ENCODE peak calls at places on chromosomes 7 and 10, in four cellular contexts. One of them, this sample, is unnamed.

GRCh38 chr7:81470084-81470723 is 299.6 kb downstream of the HGF start:
- DNase-seq in heart left ventricle: peak; percentile 76
- DNase-seq in MM.1S: peak; percentile 51
- DNase-seq in NCI-H2029: peak; percentile 34
- DNase-seq in this sample: peak; percentile 62

GRCh38 chr10:52706347-52707070 is 66.1 kb downstream of the MBL2 start:
- DNase-seq in MM.1S: no peak
- DNase-seq in heart left ventricle: no peak
- DNase-seq in NCI-H2029: no peak
- DNase-seq in this sample: no peak

GRCh38 chr10:7956508-7956907 is 98.0 kb upstream of the GATA3 start:
- DNase-seq in NCI-H2029: no peak
- DNase-seq in heart left ventricle: no peak
- DNase-seq in MM.1S: peak; percentile 53
- DNase-seq in this sample: no peak

GRCh38 chr7:98878365-98879197 is at the start of gene TRRAP:
- DNase-seq in NCI-H2029: peak; percentile 23
- DNase-seq in MM.1S: peak; percentile 66
- DNase-seq in heart left ventricle: peak; percentile 89
- DNase-seq in this sample: peak; percentile 75

GRCh38 chr10:119533473-119533872 is 9.0 kb downstream of the RGS10 start:
- DNase-seq in heart left ventricle: no peak
- DNase-seq in MM.1S: no peak
- DNase-seq in NCI-H2029: no peak
- DNase-seq in this sample: no peak

GRCh38 chr10:18606051-18606730 is 45.2 kb downstream of the NSUN6 start:
- DNase-seq in MM.1S: no peak
- DNase-seq in NCI-H2029: no peak
- DNase-seq in heart left ventricle: no peak
- DNase-seq in this sample: no peak

GRCh38 chr10:24811906-24812305 is 88.2 kb upstream of the ARHGAP21 start:
- DNase-seq in MM.1S: no peak
- DNase-seq in NCI-H2029: no peak
- DNase-seq in heart left ventricle: no peak
- DNase-seq in this sample: no peak

GRCh38 chr7:141585592-141586510 is 34.6 kb downstream of the AGK start:
- DNase-seq in NCI-H2029: no peak
- DNase-seq in MM.1S: no peak
- DNase-seq in heart left ventricle: no peak
- DNase-seq in this sample: no peak

GRCh38 chr10:71302874-71303568 is 16.0 kb upstream of the SLC29A3 start:
- DNase-seq in NCI-H2029: peak; percentile 24
- DNase-seq in MM.1S: peak; percentile 68
- DNase-seq in heart left ventricle: no peak
- DNase-seq in this sample: no peak

GRCh38 chr10:107340345-107340744 is 175.8 kb upstream of the SORCS1 start:
- DNase-seq in NCI-H2029: no peak
- DNase-seq in heart left ventricle: no peak
- DNase-seq in MM.1S: peak; percentile 6
- DNase-seq in this sample: no peak

GRCh38 chr7:122520961-122521555 is 177.9 kb downstream of the RNF133 start:
- DNase-seq in heart left ventricle: no peak
- DNase-seq in NCI-H2029: no peak
- DNase-seq in MM.1S: no peak
- DNase-seq in this sample: no peak

GRCh38 chr10:10528563-10528910 is 489.1 kb upstream of the CELF2 start:
- DNase-seq in heart left ventricle: no peak
- DNase-seq in MM.1S: no peak
- DNase-seq in NCI-H2029: no peak
- DNase-seq in this sample: no peak

GRCh38 chr7:31033674-31034073 is 18.4 kb upstream of the ADCYAP1R1 start:
- DNase-seq in NCI-H2029: no peak
- DNase-seq in MM.1S: no peak
- DNase-seq in heart left ventricle: no peak
- DNase-seq in this sample: no peak

GRCh38 chr7:41058986-41059741 is 643.7 kb downstream of the INHBA start:
- DNase-seq in heart left ventricle: no peak
- DNase-seq in NCI-H2029: peak; percentile 91
- DNase-seq in MM.1S: no peak
- DNase-seq in this sample: no peak

GRCh38 chr10:21754410-21755011 is 220.5 kb downstream of the MLLT10 start:
- DNase-seq in NCI-H2029: no peak
- DNase-seq in MM.1S: no peak
- DNase-seq in heart left ventricle: no peak
- DNase-seq in this sample: no peak

GRCh38 chr10:114301951-114302710 is 63.1 kb downstream of the VWA2 start:
- DNase-seq in MM.1S: no peak
- DNase-seq in NCI-H2029: no peak
- DNase-seq in heart left ventricle: no peak
- DNase-seq in this sample: peak; percentile 44

GRCh38 chr7:55532150-55532917 is 40.0 kb downstream of the VOPP1 start:
- DNase-seq in MM.1S: peak; percentile 95
- DNase-seq in heart left ventricle: no peak
- DNase-seq in NCI-H2029: no peak
- DNase-seq in this sample: no peak

GRCh38 chr7:95213148-95213547 is 111.2 kb downstream of the PON1 start:
- DNase-seq in NCI-H2029: no peak
- DNase-seq in heart left ventricle: no peak
- DNase-seq in MM.1S: no peak
- DNase-seq in this sample: no peak

This sample was measured in ovary.